ENCODE peak calls at places on chromosomes 2 and 18, in ten cellular contexts. C is MM.1S; X is activated naive CD4-positive, alpha-beta T cell treated with anti-CD3 and anti-CD28 coated beads for 36 hours; Z is activated T-helper 1 cell treated with anti-CD3 and anti-CD28 coated beads, Interleukin-12 subunit alpha, Interleukin-12 subunit beta, Interleukin-2, Interleukin-4 antibody, amounts not matched to agents 30 ng/mL and 10 ng/mL and 1 ng/mL, durations not matched to agents 14 hours and 24 hours and 36 hours; N is stimulated activated CD4-positive, alpha-beta T cell treated with anti-CD3 and anti-CD28 coated beads, Interleukin-12 subunit alpha, Interleukin-12 subunit beta, amount 100 ng/mL, for 4 hours; G is endothelial cell; B is AG09319; O is activated naive CD8-positive, alpha-beta T cell treated with anti-CD3 and anti-CD28 coated beads for 36 hours; V is Peyer's patch; E is A549. U is an unnamed sample.

GRCh38 chr2:129912066-129912820 is 67.2 kb upstream of the RAB6C start:
- DNase-seq in B (no peak), N (no peak), X (no peak), V (peak; percentile 26), G (no peak), C (no peak), Z (no peak), E (no peak), O (no peak), U (no peak)

GRCh38 chr2:225462945-225463344 is 63.4 kb downstream of the NYAP2 start:
- DNase-seq in B (no peak), V (no peak), N (no peak), Z (no peak), G (no peak), C (no peak), O (no peak), E (no peak), X (no peak), U (no peak)

GRCh38 chr18:67608909-67609308 is 92.4 kb upstream of the DSEL start:
- DNase-seq in Z (no peak), E (no peak), C (no peak), B (no peak), G (no peak), X (no peak), N (no peak), O (no peak), V (no peak), U (no peak)

GRCh38 chr18:24259869-24260662 is 121.2 kb downstream of the CABYR start:
- DNase-seq in X (no peak), N (no peak), B (no peak), C (no peak), V (no peak), G (no peak), Z (no peak), E (no peak), O (no peak), U (no peak)

GRCh38 chr18:74836296-74837139 is 238.8 kb downstream of the ZNF407 start:
- DNase-seq in V (no peak), G (no peak), B (no peak), Z (no peak), O (no peak), N (no peak), C (no peak), X (no peak), E (peak; percentile 9), U (no peak)

GRCh38 chr2:122451040-122451439 is 695.6 kb downstream of the TSN start:
- DNase-seq in Z (no peak), V (no peak), E (peak; percentile 30), N (no peak), G (peak; percentile 20), B (no peak), C (peak; percentile 43), O (no peak), X (no peak), U (peak; percentile 46)

GRCh38 chr2:164890533-164890932 is 48.9 kb upstream of the COBLL1 start:
- DNase-seq in O (no peak), X (no peak), V (no peak), N (no peak), C (no peak), G (no peak), B (no peak), Z (no peak), E (no peak), U (no peak)

GRCh38 chr2:232643147-232643425 is 9.7 kb downstream of the EFHD1 start:
- DNase-seq in G (no peak), B (no peak), N (no peak), C (no peak), V (no peak), O (no peak), E (no peak), X (no peak), Z (no peak), U (no peak)

GRCh38 chr18:38167623-38168022 is 602.0 kb upstream of the CELF4 start:
- DNase-seq in N (no peak), C (no peak), Z (no peak), X (no peak), G (no peak), O (no peak), V (no peak), E (no peak), B (no peak), U (no peak)

GRCh38 chr2:227347117-227347516 is 22.1 kb downstream of the MFF start:
- DNase-seq in X (no peak), C (no peak), E (peak; percentile 49), N (no peak), V (no peak), B (no peak), O (no peak), G (no peak), Z (no peak), U (no peak)

GRCh38 chr2:128410035-128410757 is 91.5 kb upstream of the HS6ST1 start:
- DNase-seq in E (no peak), C (no peak), B (no peak), X (no peak), N (no peak), Z (no peak), G (no peak), V (peak; percentile 7), O (no peak), U (no peak)

GRCh38 chr2:104846182-104846954 is 7.5 kb upstream of the POU3F3 start:
- DNase-seq in V (no peak), O (no peak), Z (no peak), B (no peak), E (no peak), X (no peak), N (no peak), C (no peak), G (no peak), U (no peak)

GRCh38 chr2:189164732-189165131 is 14.8 kb downstream of the COL5A2 start:
- DNase-seq in B (peak; percentile 81), O (no peak), Z (no peak), C (no peak), X (no peak), V (no peak), E (peak; percentile 32), G (no peak), N (no peak), U (no peak)

GRCh38 chr2:162153608-162154224 is 1.7 kb upstream of the GCG start:
- DNase-seq in Z (peak; percentile 36), G (peak; percentile 68), V (no peak), E (peak; percentile 53), B (peak; percentile 23), C (peak; percentile 65), O (peak; percentile 55), X (peak; percentile 81), N (peak; percentile 42), U (peak; percentile 51)

GRCh38 chr2:234983011-234983726 is 31.4 kb downstream of the SH3BP4 start:
- DNase-seq in E (no peak), B (no peak), Z (no peak), G (no peak), C (no peak), N (no peak), O (no peak), V (peak; percentile 65), X (no peak), U (peak; percentile 18)

GRCh38 chr18:70671889-70672551 is 383.2 kb downstream of the SOCS6 start:
- DNase-seq in V (no peak), Z (no peak), C (peak; percentile 75), X (peak; percentile 24), G (no peak), E (no peak), N (peak; percentile 4), B (no peak), O (no peak), U (peak; percentile 10)

GRCh38 chr2:84477886-84478285 is 18.8 kb upstream of the SUCLG1 start:
- DNase-seq in O (no peak), X (no peak), E (no peak), C (no peak), B (no peak), G (no peak), V (no peak), N (no peak), Z (no peak), U (no peak)

GRCh38 chr18:44602845-44603244 is 77.8 kb upstream of the SETBP1 start:
- DNase-seq in O (no peak), V (no peak), C (no peak), N (no peak), B (no peak), E (no peak), Z (no peak), G (no peak), X (no peak), U (no peak)

GRCh38 chr18:33517950-33518349 is 60.1 kb upstream of the ASXL3 start:
- DNase-seq in E (no peak), B (no peak), V (no peak), C (no peak), Z (no peak), X (no peak), O (no peak), N (no peak), G (no peak), U (no peak)

GRCh38 chr2:178579006-178579405 is 98.7 kb downstream of the PLEKHA3 start:
- DNase-seq in N (no peak), O (no peak), E (no peak), G (no peak), X (no peak), C (no peak), B (no peak), V (no peak), Z (no peak), U (no peak)

GRCh38 chr2:65489269-65489668 is 56.9 kb upstream of the SPRED2 start:
- DNase-seq in G (no peak), Z (no peak), E (no peak), C (no peak), N (no peak), X (no peak), O (no peak), V (no peak), B (no peak), U (no peak)

GRCh38 chr18:35143615-35144596 is 96.9 kb upstream of the ZNF397 start:
- DNase-seq in Z (no peak), C (no peak), N (peak; percentile 12), V (no peak), B (peak; percentile 22), X (peak; percentile 62), O (no peak), G (peak; percentile 55), E (peak; percentile 56), U (peak; percentile 48)

GRCh38 chr2:10354399-10354798 is 51.7 kb downstream of the HPCAL1 start:
- DNase-seq in B (no peak), E (no peak), C (no peak), V (no peak), X (no peak), O (no peak), G (no peak), Z (no peak), N (no peak), U (no peak)

U was measured in OCI-LY7.